ENCODE peak calls at places on chromosomes 7 and 10, in eight cellular contexts. U, Y, D, N, B, C, X and W are unnamed samples.

GRCh38 chr7:40986351-40986873 is 716.5 kb downstream of the INHBA start:
- DNase-seq in B (no peak), N (peak), Y (no peak), D (peak), X (no peak), U (no peak), C (no peak), W (peak)

GRCh38 chr10:29056729-29057128 is 232.1 kb upstream of the LYZL1 start:
- DNase-seq in B (no peak), U (no peak), X (no peak), Y (no peak), D (no peak), N (no peak), C (no peak), W (no peak)

GRCh38 chr10:92574545-92575377 is 868 bp upstream of the IDE start:
- DNase-seq in U (no peak), B (no peak), X (no peak), Y (no peak), D (peak), C (no peak), N (peak), W (no peak)

GRCh38 chr10:34959321-34959720 is 130.8 kb downstream of the CUL2 start:
- DNase-seq in Y (no peak), D (no peak), U (no peak), B (no peak), N (no peak), X (no peak), C (no peak), W (no peak)

GRCh38 chr10:67239864-67240497 is 314.1 kb downstream of the LRRTM3 start:
- DNase-seq in D (no peak), U (no peak), C (no peak), B (no peak), X (no peak), Y (no peak), N (no peak), W (no peak)

GRCh38 chr7:35777121-35777520 is 23.7 kb upstream of the SEPTIN7 start:
- DNase-seq in U (no peak), N (no peak), X (no peak), C (no peak), B (no peak), Y (no peak), D (no peak), W (no peak)

GRCh38 chr10:124621637-124622036 is 122.5 kb downstream of the FAM53B start:
- DNase-seq in N (no peak), Y (no peak), X (no peak), D (no peak), C (no peak), B (no peak), U (no peak), W (no peak)

GRCh38 chr10:132516771-132517725 is 20.5 kb upstream of the INPP5A start:
- DNase-seq in Y (no peak), B (no peak), D (peak), U (no peak), X (peak), N (peak), C (peak), W (peak)

GRCh38 chr10:130924138-130924819 is 387.2 kb downstream of the TCERG1L start:
- DNase-seq in B (no peak), N (no peak), Y (no peak), D (no peak), U (no peak), C (no peak), X (no peak), W (no peak)

GRCh38 chr10:30559118-30559684 is 70.4 kb downstream of the LYZL2 start:
- DNase-seq in Y (no peak), N (no peak), X (no peak), D (no peak), C (no peak), B (no peak), U (no peak), W (no peak)

GRCh38 chr10:86262671-86263165 is 103.9 kb downstream of the GRID1 start:
- DNase-seq in U (no peak), X (no peak), N (no peak), B (no peak), D (no peak), Y (no peak), C (peak), W (no peak)

GRCh38 chr10:61410353-61410752 is 42.8 kb downstream of the TMEM26 start:
- DNase-seq in C (no peak), Y (no peak), N (no peak), X (no peak), B (no peak), U (no peak), D (no peak), W (no peak)

GRCh38 chr10:35565602-35566061 is 39.5 kb upstream of the GJD4 start:
- DNase-seq in U (no peak), N (peak), Y (no peak), C (no peak), X (no peak), B (no peak), D (no peak), W (no peak)

GRCh38 chr10:34655286-34656170 is 159.6 kb downstream of the PARD3 start:
- DNase-seq in Y (no peak), B (no peak), D (peak), U (no peak), X (no peak), N (peak), C (no peak), W (peak)

GRCh38 chr10:103451871-103452713 is at the start of gene CALHM2:
- DNase-seq in X (no peak), B (peak), C (peak), D (peak), N (peak), Y (peak), U (peak), W (no peak)